ENCODE peak calls at places on chromosome 16, in nine cellular contexts. One of them, this sample, is unnamed.

GRCh38 chr16:67537270-67537635 is 8.6 kb downstream of the RIPOR1 start:
- DNase-seq in NCI-H1436 treated with DMSO at 0.1 percent for 48 hours: no peak
- DNase-seq in Ammon's horn: no peak
- DNase-seq in ACHN: peak
- DNase-seq in amniotic stem cell: no peak
- DNase-seq in Panc1: no peak
- DNase-seq in GM19239: no peak
- DNase-seq in astrocyte of the spinal cord: no peak
- DNase-seq in activated naive CD8-positive, alpha-beta T cell treated with anti-CD3 and anti-CD28 coated beads for 36 hours: peak
- DNase-seq in this sample: no peak

GRCh38 chr16:27529962-27530361 is 19.8 kb downstream of the GTF3C1 start:
- DNase-seq in astrocyte of the spinal cord: peak
- DNase-seq in Panc1: no peak
- DNase-seq in ACHN: peak
- DNase-seq in amniotic stem cell: no peak
- DNase-seq in GM19239: no peak
- DNase-seq in Ammon's horn: peak
- DNase-seq in activated naive CD8-positive, alpha-beta T cell treated with anti-CD3 and anti-CD28 coated beads for 36 hours: no peak
- DNase-seq in NCI-H1436 treated with DMSO at 0.1 percent for 48 hours: no peak
- DNase-seq in this sample: peak

GRCh38 chr16:49455181-49455990 is 81.8 kb downstream of the C16orf78 start:
- DNase-seq in GM19239: no peak
- DNase-seq in astrocyte of the spinal cord: no peak
- DNase-seq in Panc1: no peak
- DNase-seq in Ammon's horn: no peak
- DNase-seq in ACHN: no peak
- DNase-seq in amniotic stem cell: no peak
- DNase-seq in activated naive CD8-positive, alpha-beta T cell treated with anti-CD3 and anti-CD28 coated beads for 36 hours: no peak
- DNase-seq in NCI-H1436 treated with DMSO at 0.1 percent for 48 hours: no peak
- DNase-seq in this sample: no peak

GRCh38 chr16:35011-35775 is 18.2 kb downstream of the POLR3K start:
- DNase-seq in astrocyte of the spinal cord: no peak
- DNase-seq in ACHN: no peak
- DNase-seq in Panc1: no peak
- DNase-seq in Ammon's horn: peak
- DNase-seq in activated naive CD8-positive, alpha-beta T cell treated with anti-CD3 and anti-CD28 coated beads for 36 hours: no peak
- DNase-seq in NCI-H1436 treated with DMSO at 0.1 percent for 48 hours: no peak
- DNase-seq in amniotic stem cell: no peak
- DNase-seq in GM19239: no peak
- DNase-seq in this sample: no peak

GRCh38 chr16:66418165-66418962 is 8.7 kb upstream of the BEAN1 start:
- DNase-seq in GM19239: no peak
- DNase-seq in amniotic stem cell: no peak
- DNase-seq in astrocyte of the spinal cord: no peak
- DNase-seq in NCI-H1436 treated with DMSO at 0.1 percent for 48 hours: no peak
- DNase-seq in ACHN: no peak
- DNase-seq in Panc1: no peak
- DNase-seq in Ammon's horn: no peak
- DNase-seq in activated naive CD8-positive, alpha-beta T cell treated with anti-CD3 and anti-CD28 coated beads for 36 hours: no peak
- DNase-seq in this sample: no peak

GRCh38 chr16:4351880-4352279 is 759 bp upstream of the PAM16 start:
- DNase-seq in GM19239: no peak
- DNase-seq in amniotic stem cell: no peak
- DNase-seq in NCI-H1436 treated with DMSO at 0.1 percent for 48 hours: no peak
- DNase-seq in Panc1: no peak
- DNase-seq in Ammon's horn: no peak
- DNase-seq in activated naive CD8-positive, alpha-beta T cell treated with anti-CD3 and anti-CD28 coated beads for 36 hours: no peak
- DNase-seq in astrocyte of the spinal cord: no peak
- DNase-seq in ACHN: no peak
- DNase-seq in this sample: no peak

GRCh38 chr16:31348578-31348977 is 6.4 kb upstream of the ITGAX start:
- DNase-seq in Ammon's horn: no peak
- DNase-seq in GM19239: no peak
- DNase-seq in amniotic stem cell: no peak
- DNase-seq in astrocyte of the spinal cord: no peak
- DNase-seq in NCI-H1436 treated with DMSO at 0.1 percent for 48 hours: no peak
- DNase-seq in activated naive CD8-positive, alpha-beta T cell treated with anti-CD3 and anti-CD28 coated beads for 36 hours: no peak
- DNase-seq in Panc1: no peak
- DNase-seq in ACHN: no peak
- DNase-seq in this sample: no peak

GRCh38 chr16:30348113-30348512 is 7.0 kb downstream of the CD2BP2 start:
- DNase-seq in ACHN: no peak
- DNase-seq in Panc1: no peak
- DNase-seq in amniotic stem cell: no peak
- DNase-seq in astrocyte of the spinal cord: no peak
- DNase-seq in activated naive CD8-positive, alpha-beta T cell treated with anti-CD3 and anti-CD28 coated beads for 36 hours: no peak
- DNase-seq in GM19239: no peak
- DNase-seq in NCI-H1436 treated with DMSO at 0.1 percent for 48 hours: no peak
- DNase-seq in Ammon's horn: no peak
- DNase-seq in this sample: no peak

GRCh38 chr16:1033128-1033679 is 39.3 kb upstream of the SSTR5 start:
- DNase-seq in Ammon's horn: no peak
- DNase-seq in NCI-H1436 treated with DMSO at 0.1 percent for 48 hours: no peak
- DNase-seq in astrocyte of the spinal cord: no peak
- DNase-seq in GM19239: no peak
- DNase-seq in amniotic stem cell: no peak
- DNase-seq in Panc1: no peak
- DNase-seq in ACHN: no peak
- DNase-seq in activated naive CD8-positive, alpha-beta T cell treated with anti-CD3 and anti-CD28 coated beads for 36 hours: no peak
- DNase-seq in this sample: no peak

GRCh38 chr16:75997606-75998005 is 271.3 kb upstream of the CPHXL start:
- DNase-seq in Ammon's horn: no peak
- DNase-seq in activated naive CD8-positive, alpha-beta T cell treated with anti-CD3 and anti-CD28 coated beads for 36 hours: no peak
- DNase-seq in GM19239: no peak
- DNase-seq in ACHN: no peak
- DNase-seq in amniotic stem cell: no peak
- DNase-seq in Panc1: no peak
- DNase-seq in astrocyte of the spinal cord: no peak
- DNase-seq in NCI-H1436 treated with DMSO at 0.1 percent for 48 hours: no peak
- DNase-seq in this sample: no peak

GRCh38 chr16:50560903-50561863 is 13.0 kb downstream of the NKD1 start:
- DNase-seq in Panc1: no peak
- DNase-seq in Ammon's horn: no peak
- DNase-seq in activated naive CD8-positive, alpha-beta T cell treated with anti-CD3 and anti-CD28 coated beads for 36 hours: no peak
- DNase-seq in GM19239: no peak
- DNase-seq in amniotic stem cell: no peak
- DNase-seq in astrocyte of the spinal cord: no peak
- DNase-seq in NCI-H1436 treated with DMSO at 0.1 percent for 48 hours: no peak
- DNase-seq in ACHN: no peak
- DNase-seq in this sample: no peak

GRCh38 chr16:88883117-88883895 is 16.8 kb upstream of the PABPN1L start:
- DNase-seq in activated naive CD8-positive, alpha-beta T cell treated with anti-CD3 and anti-CD28 coated beads for 36 hours: no peak
- DNase-seq in Panc1: no peak
- DNase-seq in ACHN: no peak
- DNase-seq in NCI-H1436 treated with DMSO at 0.1 percent for 48 hours: no peak
- DNase-seq in astrocyte of the spinal cord: no peak
- DNase-seq in Ammon's horn: no peak
- DNase-seq in amniotic stem cell: no peak
- DNase-seq in GM19239: no peak
- DNase-seq in this sample: no peak

GRCh38 chr16:10835281-10835931 is 16.8 kb upstream of the TVP23A start:
- DNase-seq in astrocyte of the spinal cord: no peak
- DNase-seq in GM19239: no peak
- DNase-seq in ACHN: no peak
- DNase-seq in activated naive CD8-positive, alpha-beta T cell treated with anti-CD3 and anti-CD28 coated beads for 36 hours: peak
- DNase-seq in Panc1: no peak
- DNase-seq in Ammon's horn: no peak
- DNase-seq in NCI-H1436 treated with DMSO at 0.1 percent for 48 hours: no peak
- DNase-seq in amniotic stem cell: no peak
- DNase-seq in this sample: no peak

GRCh38 chr16:28263305-28263704 is 29.0 kb upstream of the SBK1 start:
- DNase-seq in Panc1: no peak
- DNase-seq in activated naive CD8-positive, alpha-beta T cell treated with anti-CD3 and anti-CD28 coated beads for 36 hours: no peak
- DNase-seq in astrocyte of the spinal cord: no peak
- DNase-seq in Ammon's horn: no peak
- DNase-seq in NCI-H1436 treated with DMSO at 0.1 percent for 48 hours: no peak
- DNase-seq in ACHN: no peak
- DNase-seq in GM19239: no peak
- DNase-seq in amniotic stem cell: no peak
- DNase-seq in this sample: no peak

GRCh38 chr16:58515871-58516767 is 802 bp downstream of the SETD6 start:
- DNase-seq in activated naive CD8-positive, alpha-beta T cell treated with anti-CD3 and anti-CD28 coated beads for 36 hours: peak
- DNase-seq in GM19239: peak
- DNase-seq in Ammon's horn: no peak
- DNase-seq in amniotic stem cell: no peak
- DNase-seq in astrocyte of the spinal cord: no peak
- DNase-seq in Panc1: no peak
- DNase-seq in ACHN: peak
- DNase-seq in NCI-H1436 treated with DMSO at 0.1 percent for 48 hours: no peak
- DNase-seq in this sample: no peak

GRCh38 chr16:10156111-10156510 is 26.1 kb downstream of the GRIN2A start:
- DNase-seq in amniotic stem cell: no peak
- DNase-seq in NCI-H1436 treated with DMSO at 0.1 percent for 48 hours: no peak
- DNase-seq in GM19239: no peak
- DNase-seq in Ammon's horn: no peak
- DNase-seq in ACHN: no peak
- DNase-seq in Panc1: no peak
- DNase-seq in astrocyte of the spinal cord: no peak
- DNase-seq in activated naive CD8-positive, alpha-beta T cell treated with anti-CD3 and anti-CD28 coated beads for 36 hours: no peak
- DNase-seq in this sample: no peak